ENCODE peak calls at places on chromosomes 4 and X, in four cellular contexts. R is ELF-1, L is HFF-Myc, J is pons. N is an unnamed sample.

GRCh38 chr4:152165146-152165545 is 370.7 kb downstream of the FBXW7 start:
- DNase-seq in L (peak), R (no peak), J (no peak), N (no peak)

GRCh38 chrX:80432863-80433262 is 12.6 kb downstream of the TENT5D start:
- DNase-seq in J (no peak), L (no peak), R (no peak), N (no peak)

GRCh38 chrX:23548164-23548563 is 119.1 kb upstream of the PRDX4 start:
- DNase-seq in R (no peak), J (no peak), L (peak), N (no peak)

GRCh38 chr4:136687118-136687517 is 845.2 kb downstream of the PCDH18 start:
- DNase-seq in L (no peak), J (no peak), R (no peak), N (no peak)

GRCh38 chrX:67545772-67546495 is 2.1 kb downstream of the AR start:
- DNase-seq in L (no peak), R (peak), J (no peak), N (no peak)

GRCh38 chrX:57286507-57287251 is at the start of gene FAAH2:
- DNase-seq in J (no peak), R (peak), L (no peak), N (no peak)

GRCh38 chr4:145828802-145829485 is 109.7 kb downstream of the ZNF827 start:
- DNase-seq in L (no peak), J (no peak), R (no peak), N (no peak)

GRCh38 chr4:113961322-113961698 is 18.1 kb downstream of the ARSJ start:
- DNase-seq in L (no peak), J (no peak), R (no peak), N (no peak)

GRCh38 chr4:71404049-71404448 is 65.2 kb downstream of the SLC4A4 start:
- DNase-seq in R (no peak), L (no peak), J (no peak), N (no peak)

GRCh38 chrX:3638280-3638873 is 75.1 kb downstream of the PRKX start:
- DNase-seq in L (no peak), J (peak), R (peak), N (peak)

GRCh38 chr4:151029537-151029936 is 14.5 kb upstream of the LRBA start:
- DNase-seq in R (no peak), J (no peak), L (no peak), N (no peak)

GRCh38 chr4:121306932-121307331 is 73.9 kb downstream of the QRFPR start:
- DNase-seq in R (no peak), L (no peak), J (no peak), N (no peak)

N was measured in smooth muscle cell of the brain vasculature.